ENCODE peak calls at places on chromosomes 3 and 15, in five cellular contexts. S, Y, M, D and B are unnamed samples.

GRCh38 chr3:45554001-45554691 is 40.4 kb upstream of the LIMD1 start:
- DNase-seq in S (no peak), Y (peak; percentile 87), D (no peak), M (no peak), B (no peak)

GRCh38 chr3:194305356-194306108 is 45.6 kb downstream of the CPN2 start:
- DNase-seq in M (no peak), S (no peak), Y (peak; percentile 5), D (no peak), B (no peak)

GRCh38 chr15:35784745-35785144 is 238.8 kb upstream of the DPH6 start:
- DNase-seq in S (no peak), Y (no peak), D (no peak), M (no peak), B (no peak)

GRCh38 chr15:65068436-65068835 is 645 bp upstream of the RASL12 start:
- DNase-seq in Y (no peak), D (no peak), M (no peak), S (no peak), B (no peak)

GRCh38 chr3:53936347-53936746 is 44.7 kb upstream of the SELENOK start:
- DNase-seq in S (no peak), M (no peak), Y (no peak), D (no peak), B (no peak)

GRCh38 chr3:190239325-190239724 is 82.9 kb downstream of the CLDN1 start:
- DNase-seq in Y (no peak), S (no peak), D (no peak), M (no peak), B (no peak)

GRCh38 chr3:30770387-30770786 is 124.1 kb downstream of the GADL1 start:
- DNase-seq in M (peak; percentile 94), Y (peak; percentile 31), S (peak; percentile 74), D (peak; percentile 4), B (peak; percentile 74)

GRCh38 chr3:107450254-107450653 is 72.5 kb upstream of the BBX start:
- DNase-seq in Y (no peak), D (no peak), S (no peak), M (peak; percentile 29), B (no peak)

GRCh38 chr3:171187706-171188290 is 161.3 kb upstream of the SLC2A2 start:
- DNase-seq in M (peak; percentile 28), Y (no peak), S (no peak), D (no peak), B (no peak)

GRCh38 chr3:177465243-177465642 is 268.0 kb upstream of the TBL1XR1 start:
- DNase-seq in Y (peak; percentile 55), S (no peak), M (no peak), D (no peak), B (no peak)

GRCh38 chr15:30827625-30828303 is 76.0 kb upstream of the FAN1 start:
- DNase-seq in S (no peak), M (no peak), D (no peak), Y (no peak), B (no peak)

GRCh38 chr3:170046269-170047132 is 8.7 kb downstream of the GPR160 start:
- DNase-seq in D (no peak), M (no peak), S (no peak), Y (no peak), B (no peak)

GRCh38 chr3:127962937-127963336 is 47.9 kb downstream of the KBTBD12 start:
- DNase-seq in S (no peak), D (no peak), Y (no peak), M (no peak), B (no peak)

GRCh38 chr3:44055951-44056350 is 185.7 kb upstream of the TOPAZ1 start:
- DNase-seq in S (peak; percentile 47), M (no peak), Y (no peak), D (no peak), B (no peak)

GRCh38 chr3:183203670-183204069 is 41.1 kb upstream of the LAMP3 start:
- DNase-seq in D (no peak), S (no peak), Y (no peak), M (no peak), B (no peak)

GRCh38 chr3:103440539-103441113 is 1005.8 kb downstream of the ZPLD1 start:
- DNase-seq in Y (no peak), M (no peak), D (no peak), S (no peak), B (no peak)

GRCh38 chr3:70000563-70001081 is 1.1 kb downstream of the SAMMSON start:
- DNase-seq in M (no peak), D (no peak), Y (no peak), S (no peak), B (no peak)

GRCh38 chr3:60579734-60580133 is 671.5 kb downstream of the FHIT start:
- DNase-seq in Y (no peak), M (peak; percentile 91), D (no peak), S (peak; percentile 41), B (peak; percentile 15)

GRCh38 chr3:134462236-134463059 is 23.3 kb downstream of the ANAPC13 start:
- DNase-seq in M (peak; percentile 29), Y (no peak), D (no peak), S (peak; percentile 97), B (no peak)

GRCh38 chr15:49624046-49624445 is 3.2 kb downstream of the DTWD1 start:
- DNase-seq in M (peak; percentile 56), S (peak; percentile 76), Y (no peak), D (no peak), B (no peak)

GRCh38 chr15:83320831-83321230 is 36.4 kb upstream of the BNC1 start:
- DNase-seq in M (no peak), D (no peak), Y (no peak), S (no peak), B (no peak)

GRCh38 chr3:141127344-141128125 is 76.4 kb downstream of the SPSB4 start:
- DNase-seq in D (no peak), S (no peak), M (no peak), Y (peak; percentile 60), B (no peak)

GRCh38 chr15:25600751-25601150 is 161.9 kb upstream of the UBE3A start:
- DNase-seq in M (no peak), S (no peak), Y (no peak), D (no peak), B (no peak)

GRCh38 chr3:159892171-159892791 is 96.4 kb upstream of the IL12A start:
- DNase-seq in D (no peak), M (no peak), Y (peak; percentile 62), S (no peak), B (no peak)

GRCh38 chr3:135992072-135992471 is 26.5 kb downstream of the PPP2R3A start:
- DNase-seq in S (peak; percentile 76), M (peak; percentile 79), D (peak; percentile 8), Y (no peak), B (peak; percentile 45)

DNA sequence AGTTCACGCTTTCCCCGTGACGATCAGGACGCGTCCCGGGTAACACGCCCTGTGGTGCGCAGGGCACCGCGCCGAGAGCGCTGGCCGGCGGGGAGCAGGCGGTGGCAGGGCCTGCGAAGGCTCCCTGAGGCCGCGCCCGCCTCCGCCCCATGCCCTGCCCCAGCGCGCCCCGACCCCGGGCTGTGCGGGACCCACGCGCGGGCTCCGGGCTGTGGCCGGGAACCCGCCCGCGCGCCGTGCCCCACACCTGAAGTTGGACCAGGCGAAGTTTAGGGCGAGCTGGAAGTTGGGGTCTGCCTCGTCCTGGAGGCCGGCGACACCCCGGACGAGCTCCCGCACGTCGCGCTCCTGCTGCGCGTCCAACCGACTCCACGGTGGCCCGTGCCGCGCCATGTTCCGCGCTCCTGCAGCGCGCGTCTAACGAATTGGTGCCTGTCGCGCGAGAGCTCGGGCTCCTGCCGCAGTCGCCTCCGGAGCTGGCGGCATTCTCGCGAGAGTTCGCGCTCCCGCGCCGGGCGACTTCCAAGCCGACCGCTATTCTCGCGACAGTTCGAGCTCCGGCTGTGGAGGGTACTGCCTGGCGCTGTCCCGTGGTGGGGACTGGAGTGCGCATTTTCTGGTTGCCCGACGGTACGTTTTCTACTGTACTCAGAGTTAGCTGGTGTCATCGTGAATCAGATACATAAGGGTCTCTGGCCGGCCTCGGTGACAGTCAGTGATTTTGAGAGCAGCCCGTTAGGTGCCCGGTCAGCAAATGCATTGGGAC is at the start of gene TUBGCP5:
- DNase-seq in S (peak; percentile 80), M (peak; percentile 97), D (peak; percentile 89), Y (peak; percentile 99), B (peak; percentile 92)
- TF ChIP-seq CTCF in S (peak; percentile 52), M (peak; percentile 56), D (peak; percentile 69), Y (peak; percentile 56), B (no peak)

DNA sequence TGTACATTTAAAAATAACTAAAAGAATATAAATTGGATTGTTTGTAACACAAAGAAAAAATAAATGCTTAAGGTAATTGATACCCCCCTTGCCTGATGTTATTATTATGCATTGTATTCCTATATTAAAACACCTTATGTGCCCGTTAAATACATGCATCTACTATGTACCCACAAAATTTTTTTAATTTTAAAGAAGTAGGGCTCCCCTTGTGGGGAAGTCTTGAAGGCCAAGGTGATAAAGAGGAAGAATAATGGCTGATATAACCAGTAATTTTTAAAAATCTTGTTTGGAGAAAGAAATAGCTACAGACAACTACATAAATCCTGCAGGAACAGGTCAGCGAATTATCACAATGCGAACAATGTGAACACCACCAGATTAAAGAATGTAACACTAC is 451.7 kb upstream of the ARHGEF26 start:
- DNase-seq in M (no peak), D (no peak), S (no peak), Y (no peak), B (no peak)
- TF ChIP-seq CTCF in M (no peak), D (no peak), S (no peak), Y (no peak), B (peak; percentile 4)

GRCh38 chr3:126485131-126485530 is 9.4 kb upstream of the ZXDC start:
- DNase-seq in Y (no peak), D (no peak), S (no peak), M (no peak), B (no peak)

GRCh38 chr3:126488886-126489569 is 13.3 kb upstream of the ZXDC start:
- DNase-seq in S (no peak), D (no peak), Y (peak; percentile 13), M (no peak), B (no peak)

GRCh38 chr3:126485956-126486884 is 10.5 kb upstream of the ZXDC start:
- DNase-seq in Y (peak; percentile 14), M (no peak), D (no peak), S (no peak), B (no peak)

GRCh38 chr3:126488205-126488604 is 12.5 kb upstream of the ZXDC start:
- DNase-seq in Y (no peak), S (no peak), D (no peak), M (no peak), B (no peak)

DNA sequence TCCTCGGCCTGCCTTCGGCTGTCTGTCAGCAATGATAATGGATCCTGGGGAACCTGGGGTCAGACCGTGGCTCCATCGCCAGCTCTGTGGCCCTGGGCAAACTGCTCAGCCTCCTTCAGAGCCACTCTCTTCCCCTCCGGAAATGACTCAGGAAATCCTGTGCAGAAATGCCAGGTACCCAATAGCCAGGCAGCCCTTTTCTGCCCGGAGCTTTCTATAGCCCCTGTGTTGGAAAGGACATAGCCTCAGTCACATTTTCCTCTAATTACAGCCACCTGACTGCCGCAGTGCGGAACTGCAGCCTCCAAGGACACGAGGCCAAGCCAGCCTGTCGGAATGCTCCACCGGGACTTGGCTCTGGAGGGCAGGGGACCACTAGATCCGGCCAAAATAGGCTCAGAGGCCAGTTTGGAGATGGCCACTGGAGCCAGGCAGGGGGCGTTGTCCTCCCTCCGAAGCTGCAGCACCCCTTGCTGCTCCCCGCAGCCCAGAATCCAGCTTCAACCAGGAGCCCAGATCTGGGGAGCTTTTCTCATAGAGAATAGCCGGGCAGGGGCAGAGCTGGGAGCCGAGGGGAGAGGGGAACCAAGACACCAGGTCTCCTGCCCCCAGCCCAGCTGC is 11.6 kb upstream of the ZXDC start:
- DNase-seq in M (no peak), Y (peak; percentile 52), D (no peak), S (no peak), B (no peak)
- TF ChIP-seq CTCF in M (peak; percentile 27), Y (peak; percentile 43), D (peak; percentile 26), S (no peak), B (peak; percentile 23)

GRCh38 chr3:96483781-96484180 is 330.6 kb upstream of the EPHA6 start:
- DNase-seq in S (no peak), D (no peak), Y (no peak), M (no peak), B (no peak)

GRCh38 chr3:96480881-96481280 is 333.5 kb upstream of the EPHA6 start:
- DNase-seq in S (no peak), M (no peak), D (no peak), Y (no peak), B (no peak)

GRCh38 chr3:96478496-96478895 is 335.9 kb upstream of the EPHA6 start:
- DNase-seq in D (no peak), Y (no peak), M (no peak), S (no peak), B (no peak)
- TF ChIP-seq CTCF in D (no peak), Y (no peak), M (no peak), S (no peak), B (no peak)